ENCODE peak calls at places on chromosomes 11 and 22, in eight cellular contexts. L is hepatocyte, Y is endothelial cell of umbilical vein, A is mammary epithelial cell, O is fibroblast of lung, W is GM12878, Z is neural progenitor cell, I is HCT116. Q is an unnamed sample.

GRCh38 chr11:69962152-69962551 is 116.0 kb upstream of the ANO1 start:
- DNase-seq in I (peak; percentile 77), Z (no peak), O (peak; percentile 44), A (peak; percentile 59), L (no peak), Y (peak; percentile 37), W (no peak), Q (peak; percentile 94)

GRCh38 chr22:30943368-30943767 is 25.2 kb downstream of the MORC2 start:
- DNase-seq in Y (no peak), I (no peak), O (no peak), L (no peak), Z (no peak), A (no peak), W (no peak), Q (no peak)

GRCh38 chr11:114596175-114596919 is 761 bp upstream of the NXPE4 start:
- DNase-seq in Y (no peak), Z (no peak), I (no peak), W (no peak), O (no peak), L (no peak), A (no peak), Q (no peak)

GRCh38 chr11:74341926-74342325 is 30.5 kb upstream of the P4HA3 start:
- DNase-seq in Y (peak; percentile 95), A (no peak), L (no peak), W (no peak), I (no peak), Z (no peak), O (peak; percentile 22), Q (no peak)

GRCh38 chr11:65558785-65559509 is 788 bp upstream of the LTBP3 start:
- DNase-seq in L (peak; percentile 72), Y (peak; percentile 72), O (peak; percentile 49), W (no peak), I (no peak), Z (no peak), A (no peak), Q (no peak)

GRCh38 chr11:131418214-131418613 is 47.8 kb downstream of the NTM start:
- DNase-seq in I (no peak), Z (no peak), W (no peak), L (no peak), A (no peak), O (no peak), Y (no peak), Q (no peak)

GRCh38 chr11:69674886-69675714 is at the start of gene LTO1:
- DNase-seq in L (peak; percentile 98), W (peak; percentile 57), I (peak; percentile 87), Z (peak; percentile 96), A (peak; percentile 94), O (peak; percentile 97), Y (peak; percentile 97), Q (peak; percentile 98)

GRCh38 chr22:48188211-48188845 is 1425.9 kb downstream of the TBC1D22A start:
- DNase-seq in L (peak; percentile 67), Y (no peak), I (no peak), W (no peak), O (peak; percentile 17), A (no peak), Z (no peak), Q (peak; percentile 15)

GRCh38 chr11:74937696-74938475 is 11.0 kb downstream of the XRRA1 start:
- DNase-seq in A (peak; percentile 20), Z (no peak), L (no peak), W (no peak), I (no peak), Y (peak; percentile 71), O (no peak), Q (peak; percentile 41)

GRCh38 chr11:6219359-6219758 is 14.0 kb downstream of the C11orf42 start:
- DNase-seq in A (peak; percentile 89), L (peak; percentile 35), Y (peak; percentile 65), W (no peak), Z (no peak), I (no peak), O (peak; percentile 87), Q (peak; percentile 89)

GRCh38 chr11:67504023-67504949 is 877 bp downstream of the PITPNM1 start:
- DNase-seq in O (peak; percentile 13), Z (peak; percentile 78), W (no peak), A (peak; percentile 34), Y (peak; percentile 9), I (no peak), L (peak; percentile 71), Q (peak; percentile 12)

GRCh38 chr11:122138759-122139594 is 23.0 kb upstream of the BLID start:
- DNase-seq in Z (no peak), O (no peak), A (no peak), L (no peak), W (no peak), I (no peak), Y (peak; percentile 44), Q (peak; percentile 44)

GRCh38 chr11:83725718-83726117 is 439.6 kb upstream of the CCDC90B start:
- DNase-seq in I (no peak), O (no peak), A (no peak), W (peak; percentile 28), Y (no peak), Z (no peak), L (peak; percentile 15), Q (no peak)

GRCh38 chr11:130295657-130296056 is 19.1 kb downstream of the ZBTB44 start:
- DNase-seq in L (no peak), Z (peak; percentile 6), W (no peak), A (no peak), Y (no peak), I (no peak), O (no peak), Q (no peak)

GRCh38 chr11:123738374-123738773 is 3.1 kb downstream of the ZNF202 start:
- DNase-seq in I (no peak), A (no peak), L (no peak), Z (no peak), O (no peak), W (no peak), Y (no peak), Q (no peak)

GRCh38 chr22:47782461-47783075 is 1020.1 kb downstream of the TBC1D22A start:
- DNase-seq in W (no peak), Y (no peak), O (no peak), I (no peak), Z (no peak), A (no peak), L (no peak), Q (no peak)

GRCh38 chr11:9060700-9061111 is 30.7 kb downstream of the SCUBE2 start:
- DNase-seq in Y (no peak), I (no peak), A (no peak), Z (peak; percentile 63), L (no peak), O (no peak), W (peak; percentile 97), Q (peak; percentile 41)

GRCh38 chr11:973237-973636 is 47.6 kb downstream of the AP2A2 start:
- DNase-seq in A (no peak), Y (no peak), W (no peak), O (no peak), I (no peak), L (no peak), Z (no peak), Q (no peak)

GRCh38 chr11:978781-979180 is 53.1 kb downstream of the AP2A2 start:
- DNase-seq in I (no peak), O (no peak), Y (no peak), Z (no peak), L (no peak), W (no peak), A (no peak), Q (no peak)

GRCh38 chr11:978073-978720 is 52.5 kb downstream of the AP2A2 start:
- DNase-seq in W (no peak), Z (no peak), I (no peak), L (no peak), A (no peak), O (no peak), Y (no peak), Q (no peak)

GRCh38 chr11:976431-977160 is 50.9 kb downstream of the AP2A2 start:
- DNase-seq in L (no peak), W (no peak), I (no peak), A (peak; percentile 12), O (peak; percentile 47), Z (no peak), Y (no peak), Q (no peak)

GRCh38 chr11:975824-976223 is 50.2 kb downstream of the AP2A2 start:
- DNase-seq in L (no peak), Z (peak; percentile 78), O (peak; percentile 57), I (no peak), Y (peak; percentile 44), A (no peak), W (no peak), Q (no peak)
- TF ChIP-seq CTCF in L (peak; percentile 40), Z (peak; percentile 60), O (peak; percentile 43), I (no peak), Y (no peak), A (no peak), W (no peak), Q (peak; percentile 31)

GRCh38 chr11:830295-831131 is 2.2 kb upstream of the CD151 start:
- DNase-seq in O (peak; percentile 55), A (peak; percentile 48), I (no peak), L (peak; percentile 90), Z (peak; percentile 96), Y (peak; percentile 82), W (no peak), Q (no peak)
- TF ChIP-seq EZH2 in O (no peak), A (no peak), I (no peak), L (peak; percentile 45), Z (no peak), Y (no peak), W (no peak), Q (no peak)

DNA sequence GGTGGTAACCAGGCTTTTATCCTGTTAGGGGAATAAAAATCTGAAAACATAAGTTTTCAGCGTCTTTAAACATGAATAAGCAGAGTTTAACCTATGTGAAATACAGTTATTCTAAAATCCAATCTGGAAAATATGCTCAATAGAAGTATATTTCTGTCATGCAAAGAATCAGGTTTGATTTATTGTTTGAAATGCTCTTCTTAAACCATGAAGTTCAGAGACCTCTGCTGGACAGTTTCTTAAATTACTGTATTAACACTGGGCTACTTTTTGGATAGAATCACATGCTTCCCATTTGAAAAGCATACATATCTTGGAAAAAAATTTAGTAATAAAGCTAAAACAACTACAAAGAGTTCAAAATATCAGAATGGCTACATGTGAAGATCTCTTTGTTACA is 25.4 kb downstream of the APIP start:
- DNase-seq in Y (peak; percentile 58), L (peak; percentile 68), I (peak; percentile 56), A (peak; percentile 21), O (peak; percentile 81), Z (peak; percentile 59), W (no peak), Q (peak; percentile 78)
- TF ChIP-seq CTCF in Y (peak; percentile 12), L (peak; percentile 61), I (peak; percentile 40), A (peak; percentile 54), O (peak; percentile 43), Z (peak; percentile 58), W (peak; percentile 41), Q (peak; percentile 72)

DNA sequence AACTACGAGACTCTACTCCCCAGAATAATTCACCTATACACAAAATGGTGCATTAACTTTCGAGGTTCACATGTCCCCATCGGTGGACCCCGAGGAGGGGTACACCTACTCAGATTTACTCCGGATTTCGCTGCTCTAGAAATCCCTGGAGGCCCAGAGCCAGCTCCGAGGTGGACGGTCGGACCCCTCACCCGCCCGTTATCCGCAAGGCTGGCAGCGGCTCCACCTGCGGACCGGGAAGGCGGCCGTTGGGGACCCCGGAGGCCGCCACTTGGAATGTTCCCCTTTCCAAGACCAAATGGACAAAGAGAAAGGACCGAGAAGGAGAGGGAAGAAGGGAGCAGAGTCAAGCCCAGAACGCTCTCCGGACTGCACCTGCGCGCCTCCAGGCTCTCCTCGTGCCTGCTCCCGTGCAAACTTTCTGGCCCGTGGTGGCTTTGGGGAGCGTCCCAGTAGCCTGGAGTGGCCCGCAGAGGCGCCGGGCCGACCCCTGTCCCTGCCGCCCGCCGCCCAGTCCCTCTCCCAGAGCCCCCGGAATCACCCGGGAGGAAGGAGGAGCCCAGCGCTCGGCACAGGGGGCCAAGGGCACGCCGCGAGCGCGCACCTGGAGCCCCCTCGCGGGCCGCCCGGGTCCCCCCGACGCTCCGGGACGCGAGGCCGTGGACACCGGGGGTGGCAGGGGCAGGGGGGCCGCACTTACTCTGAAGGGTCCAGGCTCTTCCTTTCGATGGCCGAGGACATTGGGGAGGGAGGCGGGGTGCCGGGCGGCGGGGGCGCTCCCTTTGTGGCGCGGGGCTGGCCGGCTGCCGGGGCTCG is 23.0 kb downstream of the LMO2 start:
- DNase-seq in I (no peak), A (no peak), Z (peak; percentile 54), O (no peak), L (peak; percentile 28), W (no peak), Y (no peak), Q (no peak)
- TF ChIP-seq EZH2 in I (no peak), A (peak; percentile 81), Z (peak; percentile 85), O (peak; percentile 95), L (peak; percentile 69), W (no peak), Y (peak; percentile 55), Q (no peak)

Q was measured in PC-3.